ENCODE peak calls at places on chromosomes 12 and 14, in nine cellular contexts. One of them, this sample, is unnamed.

GRCh38 chr14:77009014-77009413 is 19.5 kb downstream of the IRF2BPL start:
- DNase-seq in fibroblast of villous mesenchyme: no peak
- DNase-seq in frontal cortex: no peak
- DNase-seq in substantia nigra: no peak
- DNase-seq in stimulated activated CD4-positive, alpha-beta T cell treated with anti-CD3 and anti-CD28 coated beads, Interleukin-2, amount 100 ng/mL, for 48 hours: no peak
- DNase-seq in NCI-H510A: no peak
- DNase-seq in activated naive CD8-positive, alpha-beta T cell treated with anti-CD3 and anti-CD28 coated beads, Interleukin-2, amount 50 U/mL, for 24 hours: no peak
- DNase-seq in HT1080: no peak
- DNase-seq in hepatic stellate cell: no peak
- DNase-seq in this sample: peak

GRCh38 chr12:44750468-44750867 is 125.6 kb downstream of the NELL2 start:
- DNase-seq in fibroblast of villous mesenchyme: no peak
- DNase-seq in frontal cortex: no peak
- DNase-seq in substantia nigra: no peak
- DNase-seq in stimulated activated CD4-positive, alpha-beta T cell treated with anti-CD3 and anti-CD28 coated beads, Interleukin-2, amount 100 ng/mL, for 48 hours: no peak
- DNase-seq in NCI-H510A: no peak
- DNase-seq in activated naive CD8-positive, alpha-beta T cell treated with anti-CD3 and anti-CD28 coated beads, Interleukin-2, amount 50 U/mL, for 24 hours: no peak
- DNase-seq in HT1080: no peak
- DNase-seq in hepatic stellate cell: no peak
- DNase-seq in this sample: no peak

GRCh38 chr14:99915305-99916090 is 122.3 kb downstream of the EML1 start:
- DNase-seq in fibroblast of villous mesenchyme: no peak
- DNase-seq in frontal cortex: no peak
- DNase-seq in substantia nigra: no peak
- DNase-seq in stimulated activated CD4-positive, alpha-beta T cell treated with anti-CD3 and anti-CD28 coated beads, Interleukin-2, amount 100 ng/mL, for 48 hours: no peak
- DNase-seq in NCI-H510A: no peak
- DNase-seq in activated naive CD8-positive, alpha-beta T cell treated with anti-CD3 and anti-CD28 coated beads, Interleukin-2, amount 50 U/mL, for 24 hours: no peak
- DNase-seq in HT1080: no peak
- DNase-seq in hepatic stellate cell: no peak
- DNase-seq in this sample: no peak

GRCh38 chr12:39161686-39162085 is 256.3 kb upstream of the CPNE8 start:
- DNase-seq in fibroblast of villous mesenchyme: no peak
- DNase-seq in frontal cortex: no peak
- DNase-seq in substantia nigra: no peak
- DNase-seq in stimulated activated CD4-positive, alpha-beta T cell treated with anti-CD3 and anti-CD28 coated beads, Interleukin-2, amount 100 ng/mL, for 48 hours: no peak
- DNase-seq in NCI-H510A: no peak
- DNase-seq in activated naive CD8-positive, alpha-beta T cell treated with anti-CD3 and anti-CD28 coated beads, Interleukin-2, amount 50 U/mL, for 24 hours: no peak
- DNase-seq in HT1080: no peak
- DNase-seq in hepatic stellate cell: no peak
- DNase-seq in this sample: no peak

GRCh38 chr12:109923481-109924245 is 23.6 kb downstream of the TCHP start:
- DNase-seq in fibroblast of villous mesenchyme: no peak
- DNase-seq in frontal cortex: no peak
- DNase-seq in substantia nigra: no peak
- DNase-seq in stimulated activated CD4-positive, alpha-beta T cell treated with anti-CD3 and anti-CD28 coated beads, Interleukin-2, amount 100 ng/mL, for 48 hours: no peak
- DNase-seq in NCI-H510A: no peak
- DNase-seq in activated naive CD8-positive, alpha-beta T cell treated with anti-CD3 and anti-CD28 coated beads, Interleukin-2, amount 50 U/mL, for 24 hours: no peak
- DNase-seq in HT1080: no peak
- DNase-seq in hepatic stellate cell: no peak
- DNase-seq in this sample: no peak

GRCh38 chr14:72401632-72402428 is 469.6 kb downstream of the RGS6 start:
- DNase-seq in fibroblast of villous mesenchyme: no peak
- DNase-seq in frontal cortex: no peak
- DNase-seq in substantia nigra: no peak
- DNase-seq in stimulated activated CD4-positive, alpha-beta T cell treated with anti-CD3 and anti-CD28 coated beads, Interleukin-2, amount 100 ng/mL, for 48 hours: no peak
- DNase-seq in NCI-H510A: no peak
- DNase-seq in activated naive CD8-positive, alpha-beta T cell treated with anti-CD3 and anti-CD28 coated beads, Interleukin-2, amount 50 U/mL, for 24 hours: no peak
- DNase-seq in HT1080: peak
- DNase-seq in hepatic stellate cell: no peak
- DNase-seq in this sample: no peak

GRCh38 chr12:31220633-31221565 is 105.1 kb downstream of the SINHCAF start:
- DNase-seq in fibroblast of villous mesenchyme: peak
- DNase-seq in frontal cortex: peak
- DNase-seq in substantia nigra: no peak
- DNase-seq in stimulated activated CD4-positive, alpha-beta T cell treated with anti-CD3 and anti-CD28 coated beads, Interleukin-2, amount 100 ng/mL, for 48 hours: no peak
- DNase-seq in NCI-H510A: no peak
- DNase-seq in activated naive CD8-positive, alpha-beta T cell treated with anti-CD3 and anti-CD28 coated beads, Interleukin-2, amount 50 U/mL, for 24 hours: no peak
- DNase-seq in HT1080: peak
- DNase-seq in hepatic stellate cell: no peak
- DNase-seq in this sample: no peak

GRCh38 chr14:91745329-91745728 is 13.4 kb upstream of the CATSPERB start:
- DNase-seq in fibroblast of villous mesenchyme: no peak
- DNase-seq in frontal cortex: no peak
- DNase-seq in substantia nigra: no peak
- DNase-seq in stimulated activated CD4-positive, alpha-beta T cell treated with anti-CD3 and anti-CD28 coated beads, Interleukin-2, amount 100 ng/mL, for 48 hours: no peak
- DNase-seq in NCI-H510A: no peak
- DNase-seq in activated naive CD8-positive, alpha-beta T cell treated with anti-CD3 and anti-CD28 coated beads, Interleukin-2, amount 50 U/mL, for 24 hours: no peak
- DNase-seq in HT1080: no peak
- DNase-seq in hepatic stellate cell: no peak
- DNase-seq in this sample: peak

GRCh38 chr14:94354638-94355185 is 31.6 kb upstream of the SERPINA6 start:
- DNase-seq in fibroblast of villous mesenchyme: no peak
- DNase-seq in frontal cortex: no peak
- DNase-seq in substantia nigra: no peak
- DNase-seq in stimulated activated CD4-positive, alpha-beta T cell treated with anti-CD3 and anti-CD28 coated beads, Interleukin-2, amount 100 ng/mL, for 48 hours: no peak
- DNase-seq in NCI-H510A: no peak
- DNase-seq in activated naive CD8-positive, alpha-beta T cell treated with anti-CD3 and anti-CD28 coated beads, Interleukin-2, amount 50 U/mL, for 24 hours: no peak
- DNase-seq in HT1080: no peak
- DNase-seq in hepatic stellate cell: no peak
- DNase-seq in this sample: no peak

GRCh38 chr14:36647827-36648753 is 13.6 kb upstream of the PAX9 start:
- DNase-seq in fibroblast of villous mesenchyme: peak
- DNase-seq in frontal cortex: no peak
- DNase-seq in substantia nigra: no peak
- DNase-seq in stimulated activated CD4-positive, alpha-beta T cell treated with anti-CD3 and anti-CD28 coated beads, Interleukin-2, amount 100 ng/mL, for 48 hours: no peak
- DNase-seq in NCI-H510A: peak
- DNase-seq in activated naive CD8-positive, alpha-beta T cell treated with anti-CD3 and anti-CD28 coated beads, Interleukin-2, amount 50 U/mL, for 24 hours: no peak
- DNase-seq in HT1080: peak
- DNase-seq in hepatic stellate cell: no peak
- DNase-seq in this sample: no peak

GRCh38 chr12:116551952-116552749 is 7.0 kb upstream of the MAP1LC3B2 start:
- DNase-seq in fibroblast of villous mesenchyme: peak
- DNase-seq in frontal cortex: no peak
- DNase-seq in substantia nigra: no peak
- DNase-seq in stimulated activated CD4-positive, alpha-beta T cell treated with anti-CD3 and anti-CD28 coated beads, Interleukin-2, amount 100 ng/mL, for 48 hours: no peak
- DNase-seq in NCI-H510A: no peak
- DNase-seq in activated naive CD8-positive, alpha-beta T cell treated with anti-CD3 and anti-CD28 coated beads, Interleukin-2, amount 50 U/mL, for 24 hours: no peak
- DNase-seq in HT1080: peak
- DNase-seq in hepatic stellate cell: peak
- DNase-seq in this sample: no peak

GRCh38 chr14:21203470-21204166 is 47.8 kb upstream of the OR5AU1 start:
- DNase-seq in fibroblast of villous mesenchyme: no peak
- DNase-seq in frontal cortex: no peak
- DNase-seq in substantia nigra: no peak
- DNase-seq in stimulated activated CD4-positive, alpha-beta T cell treated with anti-CD3 and anti-CD28 coated beads, Interleukin-2, amount 100 ng/mL, for 48 hours: no peak
- DNase-seq in NCI-H510A: no peak
- DNase-seq in activated naive CD8-positive, alpha-beta T cell treated with anti-CD3 and anti-CD28 coated beads, Interleukin-2, amount 50 U/mL, for 24 hours: no peak
- DNase-seq in HT1080: no peak
- DNase-seq in hepatic stellate cell: no peak
- DNase-seq in this sample: no peak

GRCh38 chr12:85448031-85448430 is 168.0 kb downstream of the ALX1 start:
- DNase-seq in fibroblast of villous mesenchyme: no peak
- DNase-seq in frontal cortex: no peak
- DNase-seq in substantia nigra: no peak
- DNase-seq in stimulated activated CD4-positive, alpha-beta T cell treated with anti-CD3 and anti-CD28 coated beads, Interleukin-2, amount 100 ng/mL, for 48 hours: no peak
- DNase-seq in NCI-H510A: no peak
- DNase-seq in activated naive CD8-positive, alpha-beta T cell treated with anti-CD3 and anti-CD28 coated beads, Interleukin-2, amount 50 U/mL, for 24 hours: no peak
- DNase-seq in HT1080: no peak
- DNase-seq in hepatic stellate cell: no peak
- DNase-seq in this sample: no peak

GRCh38 chr14:30214456-30215090 is 286.9 kb upstream of the PRKD1 start:
- DNase-seq in fibroblast of villous mesenchyme: peak
- DNase-seq in frontal cortex: peak
- DNase-seq in substantia nigra: no peak
- DNase-seq in stimulated activated CD4-positive, alpha-beta T cell treated with anti-CD3 and anti-CD28 coated beads, Interleukin-2, amount 100 ng/mL, for 48 hours: no peak
- DNase-seq in NCI-H510A: no peak
- DNase-seq in activated naive CD8-positive, alpha-beta T cell treated with anti-CD3 and anti-CD28 coated beads, Interleukin-2, amount 50 U/mL, for 24 hours: peak
- DNase-seq in HT1080: peak
- DNase-seq in hepatic stellate cell: peak
- DNase-seq in this sample: peak

GRCh38 chr14:97412933-97413574 is 615.9 kb downstream of the VRK1 start:
- DNase-seq in fibroblast of villous mesenchyme: no peak
- DNase-seq in frontal cortex: no peak
- DNase-seq in substantia nigra: no peak
- DNase-seq in stimulated activated CD4-positive, alpha-beta T cell treated with anti-CD3 and anti-CD28 coated beads, Interleukin-2, amount 100 ng/mL, for 48 hours: no peak
- DNase-seq in NCI-H510A: no peak
- DNase-seq in activated naive CD8-positive, alpha-beta T cell treated with anti-CD3 and anti-CD28 coated beads, Interleukin-2, amount 50 U/mL, for 24 hours: no peak
- DNase-seq in HT1080: no peak
- DNase-seq in hepatic stellate cell: no peak
- DNase-seq in this sample: no peak

GRCh38 chr12:4438834-4439596 is 6.6 kb downstream of the FGF6 start:
- DNase-seq in fibroblast of villous mesenchyme: no peak
- DNase-seq in frontal cortex: no peak
- DNase-seq in substantia nigra: no peak
- DNase-seq in stimulated activated CD4-positive, alpha-beta T cell treated with anti-CD3 and anti-CD28 coated beads, Interleukin-2, amount 100 ng/mL, for 48 hours: no peak
- DNase-seq in NCI-H510A: no peak
- DNase-seq in activated naive CD8-positive, alpha-beta T cell treated with anti-CD3 and anti-CD28 coated beads, Interleukin-2, amount 50 U/mL, for 24 hours: no peak
- DNase-seq in HT1080: no peak
- DNase-seq in hepatic stellate cell: no peak
- DNase-seq in this sample: no peak

GRCh38 chr14:89617142-89617460 is 200.1 kb upstream of the FOXN3 start:
- DNase-seq in fibroblast of villous mesenchyme: no peak
- DNase-seq in frontal cortex: no peak
- DNase-seq in substantia nigra: no peak
- DNase-seq in stimulated activated CD4-positive, alpha-beta T cell treated with anti-CD3 and anti-CD28 coated beads, Interleukin-2, amount 100 ng/mL, for 48 hours: no peak
- DNase-seq in NCI-H510A: no peak
- DNase-seq in activated naive CD8-positive, alpha-beta T cell treated with anti-CD3 and anti-CD28 coated beads, Interleukin-2, amount 50 U/mL, for 24 hours: no peak
- DNase-seq in HT1080: no peak
- DNase-seq in hepatic stellate cell: no peak
- DNase-seq in this sample: no peak

GRCh38 chr12:11718768-11719253 is 69.3 kb downstream of the ETV6 start:
- DNase-seq in fibroblast of villous mesenchyme: peak
- DNase-seq in frontal cortex: no peak
- DNase-seq in substantia nigra: no peak
- DNase-seq in stimulated activated CD4-positive, alpha-beta T cell treated with anti-CD3 and anti-CD28 coated beads, Interleukin-2, amount 100 ng/mL, for 48 hours: no peak
- DNase-seq in NCI-H510A: no peak
- DNase-seq in activated naive CD8-positive, alpha-beta T cell treated with anti-CD3 and anti-CD28 coated beads, Interleukin-2, amount 50 U/mL, for 24 hours: no peak
- DNase-seq in HT1080: peak
- DNase-seq in hepatic stellate cell: peak
- DNase-seq in this sample: peak

GRCh38 chr14:94394594-94395305 is 6.3 kb upstream of the SERPINA1 start:
- DNase-seq in fibroblast of villous mesenchyme: peak
- DNase-seq in frontal cortex: no peak
- DNase-seq in substantia nigra: peak
- DNase-seq in stimulated activated CD4-positive, alpha-beta T cell treated with anti-CD3 and anti-CD28 coated beads, Interleukin-2, amount 100 ng/mL, for 48 hours: no peak
- DNase-seq in NCI-H510A: no peak
- DNase-seq in activated naive CD8-positive, alpha-beta T cell treated with anti-CD3 and anti-CD28 coated beads, Interleukin-2, amount 50 U/mL, for 24 hours: peak
- DNase-seq in HT1080: no peak
- DNase-seq in hepatic stellate cell: no peak
- DNase-seq in this sample: no peak

GRCh38 chr14:48005986-48006385 is 330.6 kb upstream of the MDGA2 start:
- DNase-seq in fibroblast of villous mesenchyme: no peak
- DNase-seq in frontal cortex: no peak
- DNase-seq in substantia nigra: no peak
- DNase-seq in stimulated activated CD4-positive, alpha-beta T cell treated with anti-CD3 and anti-CD28 coated beads, Interleukin-2, amount 100 ng/mL, for 48 hours: no peak
- DNase-seq in NCI-H510A: no peak
- DNase-seq in activated naive CD8-positive, alpha-beta T cell treated with anti-CD3 and anti-CD28 coated beads, Interleukin-2, amount 50 U/mL, for 24 hours: no peak
- DNase-seq in HT1080: no peak
- DNase-seq in hepatic stellate cell: no peak
- DNase-seq in this sample: no peak

GRCh38 chr12:42556917-42557316 is 32.6 kb downstream of the PRICKLE1 start:
- DNase-seq in fibroblast of villous mesenchyme: no peak
- DNase-seq in frontal cortex: no peak
- DNase-seq in substantia nigra: no peak
- DNase-seq in stimulated activated CD4-positive, alpha-beta T cell treated with anti-CD3 and anti-CD28 coated beads, Interleukin-2, amount 100 ng/mL, for 48 hours: no peak
- DNase-seq in NCI-H510A: no peak
- DNase-seq in activated naive CD8-positive, alpha-beta T cell treated with anti-CD3 and anti-CD28 coated beads, Interleukin-2, amount 50 U/mL, for 24 hours: no peak
- DNase-seq in HT1080: no peak
- DNase-seq in hepatic stellate cell: no peak
- DNase-seq in this sample: no peak

GRCh38 chr14:74912111-74912510 is 10.9 kb downstream of the RPS6KL1 start:
- DNase-seq in fibroblast of villous mesenchyme: no peak
- DNase-seq in frontal cortex: no peak
- DNase-seq in substantia nigra: no peak
- DNase-seq in stimulated activated CD4-positive, alpha-beta T cell treated with anti-CD3 and anti-CD28 coated beads, Interleukin-2, amount 100 ng/mL, for 48 hours: no peak
- DNase-seq in NCI-H510A: no peak
- DNase-seq in activated naive CD8-positive, alpha-beta T cell treated with anti-CD3 and anti-CD28 coated beads, Interleukin-2, amount 50 U/mL, for 24 hours: no peak
- DNase-seq in HT1080: no peak
- DNase-seq in hepatic stellate cell: no peak
- DNase-seq in this sample: no peak

GRCh38 chr12:54413284-54414190 is 5.5 kb downstream of the ITGA5 start:
- DNase-seq in fibroblast of villous mesenchyme: peak
- DNase-seq in frontal cortex: no peak
- DNase-seq in substantia nigra: no peak
- DNase-seq in stimulated activated CD4-positive, alpha-beta T cell treated with anti-CD3 and anti-CD28 coated beads, Interleukin-2, amount 100 ng/mL, for 48 hours: no peak
- DNase-seq in NCI-H510A: no peak
- DNase-seq in activated naive CD8-positive, alpha-beta T cell treated with anti-CD3 and anti-CD28 coated beads, Interleukin-2, amount 50 U/mL, for 24 hours: peak
- DNase-seq in HT1080: peak
- DNase-seq in hepatic stellate cell: peak
- DNase-seq in this sample: no peak

GRCh38 chr14:82052778-82053177 is 519.1 kb upstream of the SEL1L start:
- DNase-seq in fibroblast of villous mesenchyme: no peak
- DNase-seq in frontal cortex: no peak
- DNase-seq in substantia nigra: no peak
- DNase-seq in stimulated activated CD4-positive, alpha-beta T cell treated with anti-CD3 and anti-CD28 coated beads, Interleukin-2, amount 100 ng/mL, for 48 hours: no peak
- DNase-seq in NCI-H510A: no peak
- DNase-seq in activated naive CD8-positive, alpha-beta T cell treated with anti-CD3 and anti-CD28 coated beads, Interleukin-2, amount 50 U/mL, for 24 hours: no peak
- DNase-seq in HT1080: no peak
- DNase-seq in hepatic stellate cell: no peak
- DNase-seq in this sample: no peak

GRCh38 chr14:69260979-69261605 is 1.1 kb downstream of the GALNT16 start:
- DNase-seq in fibroblast of villous mesenchyme: no peak
- DNase-seq in frontal cortex: peak
- DNase-seq in substantia nigra: no peak
- DNase-seq in stimulated activated CD4-positive, alpha-beta T cell treated with anti-CD3 and anti-CD28 coated beads, Interleukin-2, amount 100 ng/mL, for 48 hours: peak
- DNase-seq in NCI-H510A: no peak
- DNase-seq in activated naive CD8-positive, alpha-beta T cell treated with anti-CD3 and anti-CD28 coated beads, Interleukin-2, amount 50 U/mL, for 24 hours: peak
- DNase-seq in HT1080: no peak
- DNase-seq in hepatic stellate cell: peak
- DNase-seq in this sample: no peak

GRCh38 chr14:92039073-92039719 is 663 bp downstream of the TRIP11 start:
- DNase-seq in fibroblast of villous mesenchyme: peak
- DNase-seq in frontal cortex: peak
- DNase-seq in substantia nigra: peak
- DNase-seq in stimulated activated CD4-positive, alpha-beta T cell treated with anti-CD3 and anti-CD28 coated beads, Interleukin-2, amount 100 ng/mL, for 48 hours: no peak
- DNase-seq in NCI-H510A: peak
- DNase-seq in activated naive CD8-positive, alpha-beta T cell treated with anti-CD3 and anti-CD28 coated beads, Interleukin-2, amount 50 U/mL, for 24 hours: peak
- DNase-seq in HT1080: peak
- DNase-seq in hepatic stellate cell: peak
- DNase-seq in this sample: no peak

GRCh38 chr12:67827820-67828383 is 161.3 kb upstream of the IFNG-AS1 start:
- DNase-seq in fibroblast of villous mesenchyme: peak
- DNase-seq in frontal cortex: peak
- DNase-seq in substantia nigra: no peak
- DNase-seq in stimulated activated CD4-positive, alpha-beta T cell treated with anti-CD3 and anti-CD28 coated beads, Interleukin-2, amount 100 ng/mL, for 48 hours: peak
- DNase-seq in NCI-H510A: no peak
- DNase-seq in activated naive CD8-positive, alpha-beta T cell treated with anti-CD3 and anti-CD28 coated beads, Interleukin-2, amount 50 U/mL, for 24 hours: peak
- DNase-seq in HT1080: peak
- DNase-seq in hepatic stellate cell: peak
- DNase-seq in this sample: peak

GRCh38 chr14:21039585-21040369 is 2.4 kb upstream of the RNASE7 start:
- DNase-seq in fibroblast of villous mesenchyme: peak
- DNase-seq in frontal cortex: peak
- DNase-seq in substantia nigra: peak
- DNase-seq in stimulated activated CD4-positive, alpha-beta T cell treated with anti-CD3 and anti-CD28 coated beads, Interleukin-2, amount 100 ng/mL, for 48 hours: no peak
- DNase-seq in NCI-H510A: no peak
- DNase-seq in activated naive CD8-positive, alpha-beta T cell treated with anti-CD3 and anti-CD28 coated beads, Interleukin-2, amount 50 U/mL, for 24 hours: no peak
- DNase-seq in HT1080: peak
- DNase-seq in hepatic stellate cell: peak
- DNase-seq in this sample: no peak

GRCh38 chr14:61662437-61663311 is 32.6 kb upstream of the HIF1A start:
- DNase-seq in fibroblast of villous mesenchyme: peak
- DNase-seq in frontal cortex: no peak
- DNase-seq in substantia nigra: no peak
- DNase-seq in stimulated activated CD4-positive, alpha-beta T cell treated with anti-CD3 and anti-CD28 coated beads, Interleukin-2, amount 100 ng/mL, for 48 hours: peak
- DNase-seq in NCI-H510A: peak
- DNase-seq in activated naive CD8-positive, alpha-beta T cell treated with anti-CD3 and anti-CD28 coated beads, Interleukin-2, amount 50 U/mL, for 24 hours: peak
- DNase-seq in HT1080: peak
- DNase-seq in hepatic stellate cell: peak
- DNase-seq in this sample: no peak

GRCh38 chr14:77950371-77950770 is 150.5 kb downstream of the ADCK1 start:
- DNase-seq in fibroblast of villous mesenchyme: no peak
- DNase-seq in frontal cortex: peak
- DNase-seq in substantia nigra: no peak
- DNase-seq in stimulated activated CD4-positive, alpha-beta T cell treated with anti-CD3 and anti-CD28 coated beads, Interleukin-2, amount 100 ng/mL, for 48 hours: no peak
- DNase-seq in NCI-H510A: no peak
- DNase-seq in activated naive CD8-positive, alpha-beta T cell treated with anti-CD3 and anti-CD28 coated beads, Interleukin-2, amount 50 U/mL, for 24 hours: no peak
- DNase-seq in HT1080: no peak
- DNase-seq in hepatic stellate cell: no peak
- DNase-seq in this sample: no peak

GRCh38 chr14:105325303-105325702 is 10.8 kb downstream of the PACS2 start:
- DNase-seq in fibroblast of villous mesenchyme: no peak
- DNase-seq in frontal cortex: no peak
- DNase-seq in substantia nigra: no peak
- DNase-seq in stimulated activated CD4-positive, alpha-beta T cell treated with anti-CD3 and anti-CD28 coated beads, Interleukin-2, amount 100 ng/mL, for 48 hours: no peak
- DNase-seq in NCI-H510A: no peak
- DNase-seq in activated naive CD8-positive, alpha-beta T cell treated with anti-CD3 and anti-CD28 coated beads, Interleukin-2, amount 50 U/mL, for 24 hours: no peak
- DNase-seq in HT1080: no peak
- DNase-seq in hepatic stellate cell: no peak
- DNase-seq in this sample: no peak